ENCODE peak calls at places on chromosomes 1 and 21, in ten cellular contexts. W is brain microvascular endothelial cell, M is activated T-cell treated with anti-CD3 and anti-CD28 coated beads for 1 hour, J is aorta, U is HEK293T, Q is NAMALWA, F is NCI-H1092, R is hippocampal formation, Y is NCI-H1105 treated with DMSO at 0.1 percent for 48 hours, E is foreskin fibroblast. B is an unnamed sample.

GRCh38 chr1:115593365-115594259 is 48.2 kb upstream of the VANGL1 start:
- DNase-seq in W (no peak), M (no peak), J (no peak), U (no peak), Q (no peak), F (no peak), R (no peak), Y (no peak), E (no peak), B (no peak)

GRCh38 chr1:33792651-33793050 is 71.2 kb upstream of the HMGB4 start:
- DNase-seq in W (no peak), M (no peak), J (no peak), U (no peak), Q (peak; percentile 3), F (no peak), R (no peak), Y (no peak), E (no peak), B (no peak)

GRCh38 chr1:67213164-67213563 is 46.9 kb downstream of the IL23R start:
- DNase-seq in W (no peak), M (no peak), J (no peak), U (peak; percentile 70), Q (peak; percentile 63), F (no peak), R (no peak), Y (no peak), E (no peak), B (peak; percentile 11)

GRCh38 chr1:115355069-115355468 is 17.0 kb upstream of the NGF start:
- DNase-seq in W (no peak), M (no peak), J (no peak), U (no peak), Q (no peak), F (no peak), R (no peak), Y (no peak), E (no peak), B (no peak)

GRCh38 chr1:17819129-17819802 is 64.1 kb downstream of the ACTL8 start:
- DNase-seq in W (no peak), M (no peak), J (no peak), U (no peak), Q (no peak), F (no peak), R (no peak), Y (peak; percentile 31), E (no peak), B (no peak)

GRCh38 chr1:102879439-102879993 is 228.8 kb downstream of the COL11A1 start:
- DNase-seq in W (peak; percentile 93), M (no peak), J (no peak), U (no peak), Q (no peak), F (no peak), R (no peak), Y (no peak), E (peak; percentile 87), B (peak; percentile 92)

GRCh38 chr1:184152502-184152901 is 101.0 kb downstream of the TSEN15 start:
- DNase-seq in W (no peak), M (no peak), J (peak; percentile 50), U (no peak), Q (no peak), F (no peak), R (no peak), Y (no peak), E (no peak), B (no peak)

GRCh38 chr21:42096593-42096992 is 25.5 kb downstream of the UMODL1 start:
- DNase-seq in W (no peak), M (no peak), J (no peak), U (no peak), Q (no peak), F (no peak), R (no peak), Y (no peak), E (no peak), B (no peak)

GRCh38 chr21:37921091-37921490 is 4.8 kb upstream of the KCNJ6 start:
- DNase-seq in W (no peak), M (no peak), J (no peak), U (no peak), Q (no peak), F (no peak), R (no peak), Y (no peak), E (no peak), B (peak; percentile 5)

GRCh38 chr1:28064064-28064463 is 24.3 kb downstream of the EYA3 start:
- DNase-seq in W (no peak), M (no peak), J (no peak), U (no peak), Q (no peak), F (no peak), R (no peak), Y (no peak), E (no peak), B (no peak)

GRCh38 chr1:176545034-176545639 is 82.2 kb downstream of the PAPPA2 start:
- DNase-seq in W (no peak), M (no peak), J (no peak), U (no peak), Q (no peak), F (no peak), R (no peak), Y (no peak), E (no peak), B (no peak)